ENCODE peak calls at places on chromosomes 3 and 15, in four cellular contexts. One of them, this sample, is unnamed.

GRCh38 chr3:21020043-21020442 is 731.0 kb downstream of the ZNF385D start:
- DNase-seq in GM20000: no peak
- DNase-seq in vagina: no peak
- DNase-seq in cardiac fibroblast: no peak
- DNase-seq in this sample: no peak

GRCh38 chr3:57756528-57757401 is 656 bp downstream of the SLMAP start:
- DNase-seq in GM20000: peak; percentile 63
- DNase-seq in vagina: no peak
- DNase-seq in cardiac fibroblast: peak; percentile 52
- DNase-seq in this sample: peak; percentile 80

GRCh38 chr15:79004336-79004735 is 59.5 kb upstream of the CTSH start:
- DNase-seq in GM20000: peak; percentile 76
- DNase-seq in vagina: no peak
- DNase-seq in cardiac fibroblast: peak; percentile 60
- DNase-seq in this sample: peak; percentile 75

GRCh38 chr3:72763751-72764440 is 84.3 kb downstream of the SHQ1 start:
- DNase-seq in GM20000: no peak
- DNase-seq in vagina: no peak
- DNase-seq in cardiac fibroblast: no peak
- DNase-seq in this sample: no peak

GRCh38 chr15:68587769-68588385 is 9.1 kb downstream of the CORO2B start:
- DNase-seq in GM20000: no peak
- DNase-seq in vagina: no peak
- DNase-seq in cardiac fibroblast: no peak
- DNase-seq in this sample: no peak

GRCh38 chr15:98906712-98907083 is 100.9 kb downstream of the PGPEP1L start:
- DNase-seq in GM20000: no peak
- DNase-seq in vagina: no peak
- DNase-seq in cardiac fibroblast: peak; percentile 54
- DNase-seq in this sample: no peak

GRCh38 chr3:53234130-53234840 is 21.5 kb downstream of the TKT start:
- DNase-seq in GM20000: no peak
- DNase-seq in vagina: no peak
- DNase-seq in cardiac fibroblast: no peak
- DNase-seq in this sample: no peak

GRCh38 chr3:171458056-171458856 is 1.9 kb downstream of the TNIK start:
- DNase-seq in GM20000: no peak
- DNase-seq in vagina: no peak
- DNase-seq in cardiac fibroblast: peak; percentile 15
- DNase-seq in this sample: peak; percentile 80

GRCh38 chr15:65373163-65373651 is 4.6 kb downstream of the IGDCC3 start:
- DNase-seq in GM20000: no peak
- DNase-seq in vagina: no peak
- DNase-seq in cardiac fibroblast: no peak
- DNase-seq in this sample: peak; percentile 40

GRCh38 chr3:10370429-10370828 is 49.5 kb upstream of the SEC13 start:
- DNase-seq in GM20000: no peak
- DNase-seq in vagina: no peak
- DNase-seq in cardiac fibroblast: peak; percentile 62
- DNase-seq in this sample: no peak

GRCh38 chr3:32303051-32303786 is 64.7 kb downstream of the CMTM8 start:
- DNase-seq in GM20000: no peak
- DNase-seq in vagina: no peak
- DNase-seq in cardiac fibroblast: peak; percentile 69
- DNase-seq in this sample: no peak

GRCh38 chr3:107508331-107508730 is 14.4 kb upstream of the BBX start:
- DNase-seq in GM20000: no peak
- DNase-seq in vagina: no peak
- DNase-seq in cardiac fibroblast: no peak
- DNase-seq in this sample: no peak

GRCh38 chr3:106839576-106840280 is 537.5 kb upstream of the CCDC54 start:
- DNase-seq in GM20000: no peak
- DNase-seq in vagina: no peak
- DNase-seq in cardiac fibroblast: peak; percentile 36
- DNase-seq in this sample: no peak

GRCh38 chr15:51846463-51847230 is 17.2 kb downstream of the TMOD3 start:
- DNase-seq in GM20000: no peak
- DNase-seq in vagina: no peak
- DNase-seq in cardiac fibroblast: peak; percentile 91
- DNase-seq in this sample: no peak

GRCh38 chr3:64593350-64593749 is 94.5 kb downstream of the ADAMTS9 start:
- DNase-seq in GM20000: no peak
- DNase-seq in vagina: no peak
- DNase-seq in cardiac fibroblast: no peak
- DNase-seq in this sample: no peak

GRCh38 chr15:51796777-51797474 is 32.5 kb upstream of the TMOD3 start:
- DNase-seq in GM20000: no peak
- DNase-seq in vagina: no peak
- DNase-seq in cardiac fibroblast: no peak
- DNase-seq in this sample: no peak

GRCh38 chr3:191813245-191813644 is 352.3 kb downstream of the PYDC2 start:
- DNase-seq in GM20000: no peak
- DNase-seq in vagina: no peak
- DNase-seq in cardiac fibroblast: no peak
- DNase-seq in this sample: no peak

GRCh38 chr3:55551644-55552043 is 64.5 kb upstream of the WNT5A start:
- DNase-seq in GM20000: no peak
- DNase-seq in vagina: no peak
- DNase-seq in cardiac fibroblast: no peak
- DNase-seq in this sample: no peak

GRCh38 chr3:184230081-184230602 is 757 bp downstream of the VWA5B2 start:
- DNase-seq in GM20000: peak; percentile 82
- DNase-seq in vagina: no peak
- DNase-seq in cardiac fibroblast: no peak
- DNase-seq in this sample: peak; percentile 69

GRCh38 chr3:195899701-195900425 is 8.5 kb downstream of the TNK2 start:
- DNase-seq in GM20000: peak; percentile 10
- DNase-seq in vagina: no peak
- DNase-seq in cardiac fibroblast: no peak
- DNase-seq in this sample: no peak

GRCh38 chr15:44015555-44015954 is 179.5 kb downstream of the FRMD5 start:
- DNase-seq in GM20000: no peak
- DNase-seq in vagina: no peak
- DNase-seq in cardiac fibroblast: peak; percentile 67
- DNase-seq in this sample: no peak

GRCh38 chr15:96296264-96296663 is 34.2 kb upstream of the NR2F2 start:
- DNase-seq in GM20000: no peak
- DNase-seq in vagina: no peak
- DNase-seq in cardiac fibroblast: peak; percentile 34
- DNase-seq in this sample: no peak

GRCh38 chr15:75578206-75578947 is 738 bp downstream of the PTPN9 start:
- DNase-seq in GM20000: peak; percentile 78
- DNase-seq in vagina: no peak
- DNase-seq in cardiac fibroblast: peak; percentile 10
- DNase-seq in this sample: peak; percentile 64

GRCh38 chr15:80970018-80970657 is 19.5 kb downstream of the MESD start:
- DNase-seq in GM20000: peak; percentile 59
- DNase-seq in vagina: no peak
- DNase-seq in cardiac fibroblast: peak; percentile 76
- DNase-seq in this sample: peak; percentile 85

GRCh38 chr15:72341361-72341760 is 21.4 kb upstream of the CELF6 start:
- DNase-seq in GM20000: no peak
- DNase-seq in vagina: peak; percentile 31
- DNase-seq in cardiac fibroblast: peak; percentile 13
- DNase-seq in this sample: peak; percentile 88

GRCh38 chr3:20040476-20041196 is 390 bp downstream of the KAT2B start:
- DNase-seq in GM20000: peak; percentile 85
- DNase-seq in vagina: no peak
- DNase-seq in cardiac fibroblast: peak; percentile 78
- DNase-seq in this sample: peak; percentile 89

GRCh38 chr15:70561885-70562284 is 201.5 kb downstream of the UACA start:
- DNase-seq in GM20000: no peak
- DNase-seq in vagina: peak; percentile 49
- DNase-seq in cardiac fibroblast: no peak
- DNase-seq in this sample: peak; percentile 25

GRCh38 chr3:55337641-55338174 is 149.4 kb downstream of the WNT5A start:
- DNase-seq in GM20000: no peak
- DNase-seq in vagina: no peak
- DNase-seq in cardiac fibroblast: no peak
- DNase-seq in this sample: no peak

GRCh38 chr3:27134165-27134796 is 234.9 kb downstream of the NEK10 start:
- DNase-seq in GM20000: peak; percentile 66
- DNase-seq in vagina: no peak
- DNase-seq in cardiac fibroblast: peak; percentile 77
- DNase-seq in this sample: peak; percentile 87

GRCh38 chr3:94716326-94717018 is 653.6 kb downstream of the NSUN3 start:
- DNase-seq in GM20000: no peak
- DNase-seq in vagina: no peak
- DNase-seq in cardiac fibroblast: no peak
- DNase-seq in this sample: peak; percentile 44
- TF ChIP-seq CTCF in GM20000: no peak
- TF ChIP-seq CTCF in vagina: no peak
- TF ChIP-seq CTCF in cardiac fibroblast: no peak
- TF ChIP-seq CTCF in this sample: peak; percentile 66

GRCh38 chr3:50415066-50415465 is 55.7 kb upstream of the TMEM115 start:
- DNase-seq in GM20000: no peak
- DNase-seq in vagina: no peak
- DNase-seq in cardiac fibroblast: no peak
- DNase-seq in this sample: peak; percentile 73
- TF ChIP-seq CTCF in GM20000: no peak
- TF ChIP-seq CTCF in vagina: no peak
- TF ChIP-seq CTCF in cardiac fibroblast: peak; percentile 2
- TF ChIP-seq CTCF in this sample: peak; percentile 68

GRCh38 chr3:79497447-79498111 is 270.2 kb downstream of the ROBO1 start:
- DNase-seq in GM20000: peak; percentile 55
- DNase-seq in vagina: no peak
- DNase-seq in cardiac fibroblast: peak; percentile 30
- DNase-seq in this sample: no peak
- TF ChIP-seq CTCF in GM20000: peak; percentile 43
- TF ChIP-seq CTCF in vagina: no peak
- TF ChIP-seq CTCF in cardiac fibroblast: peak; percentile 61
- TF ChIP-seq CTCF in this sample: peak; percentile 89

DNA sequence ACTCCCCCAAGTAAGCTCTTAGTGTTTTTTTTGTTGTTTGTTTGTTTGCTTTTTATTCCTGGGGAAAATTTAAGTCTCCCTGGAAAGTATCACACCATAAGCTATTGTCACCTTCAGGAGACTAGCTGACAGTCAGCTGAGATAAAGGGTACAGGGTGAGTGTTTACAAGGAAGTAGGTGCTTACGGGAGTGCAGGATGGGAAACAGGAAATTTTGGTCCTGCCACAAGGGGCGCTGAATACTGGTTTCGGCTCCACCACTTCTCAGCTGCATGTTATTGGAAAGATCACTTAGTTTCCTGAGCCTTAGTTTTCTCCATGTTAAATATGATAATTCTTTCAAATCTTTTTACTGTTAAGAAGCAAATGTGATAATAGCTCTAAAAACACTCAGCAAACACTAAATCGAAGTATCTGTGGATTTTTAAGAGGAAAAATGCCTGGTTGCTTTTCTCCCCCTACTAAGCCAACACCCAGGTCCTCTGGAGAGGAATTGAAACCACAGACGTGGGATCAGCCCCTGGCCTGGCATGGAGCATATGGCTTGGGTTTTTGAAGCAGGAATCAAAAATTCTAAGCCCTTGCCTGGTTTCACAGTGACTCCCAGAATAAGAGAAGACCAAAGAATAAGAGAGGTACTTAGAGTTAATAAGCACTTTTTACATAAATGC is 90.7 kb downstream of the SCN11A start:
- DNase-seq in GM20000: peak; percentile 55
- DNase-seq in vagina: no peak
- DNase-seq in cardiac fibroblast: peak; percentile 57
- DNase-seq in this sample: peak; percentile 90
- TF ChIP-seq CTCF in GM20000: peak; percentile 42
- TF ChIP-seq CTCF in vagina: no peak
- TF ChIP-seq CTCF in cardiac fibroblast: peak; percentile 81
- TF ChIP-seq CTCF in this sample: peak; percentile 93

DNA sequence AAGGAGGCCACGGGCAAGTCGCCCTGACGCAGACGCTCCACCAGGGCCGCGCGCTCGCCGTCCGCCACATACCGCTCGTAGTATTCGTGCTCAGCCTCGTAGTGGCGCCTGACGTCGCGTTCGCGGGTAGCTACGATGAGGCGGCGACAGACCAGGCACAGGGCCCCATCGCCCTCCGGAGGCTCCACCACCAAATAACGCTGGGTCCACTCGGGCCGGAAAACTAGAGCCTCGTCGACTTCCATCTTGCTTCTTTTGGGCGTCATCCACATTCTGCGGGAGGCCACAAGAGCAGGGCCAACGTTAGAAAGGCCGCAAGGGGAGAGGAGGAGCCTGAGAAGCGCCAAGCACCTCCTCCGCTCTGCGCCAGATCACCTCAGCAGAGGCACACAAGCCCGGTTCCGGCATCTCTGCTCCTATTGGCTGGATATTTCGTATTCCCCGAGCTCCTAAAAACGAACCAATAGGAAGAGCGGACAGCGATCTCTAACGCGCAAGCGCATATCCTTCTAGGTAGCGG is at the start of gene EPM2AIP1:
- DNase-seq in GM20000: peak; percentile 94
- DNase-seq in vagina: peak; percentile 100
- DNase-seq in cardiac fibroblast: no peak
- DNase-seq in this sample: peak; percentile 100
- TF ChIP-seq CTCF in GM20000: peak; percentile 16
- TF ChIP-seq CTCF in vagina: no peak
- TF ChIP-seq CTCF in cardiac fibroblast: peak; percentile 23
- TF ChIP-seq CTCF in this sample: peak; percentile 55

DNA sequence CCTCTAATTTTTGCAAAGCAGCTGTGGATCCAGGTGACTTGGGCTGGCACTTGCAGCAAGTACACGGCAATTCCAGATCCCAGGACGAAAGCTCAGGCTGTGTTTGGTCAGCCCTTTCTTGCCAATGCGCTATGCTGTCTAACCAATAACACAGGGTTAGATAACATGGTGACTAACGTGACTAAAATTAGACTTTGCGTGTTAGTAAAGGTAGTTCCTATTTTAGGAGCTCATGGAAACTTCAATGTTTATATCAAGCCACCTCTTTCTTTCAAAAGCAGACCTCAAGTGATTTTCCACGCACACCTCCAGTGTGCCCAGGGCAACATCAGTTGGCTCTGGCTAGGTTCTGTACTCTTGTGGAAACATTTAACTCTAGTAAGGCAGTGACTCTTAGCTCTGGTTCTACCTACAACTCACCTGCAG is 32.5 kb downstream of the CDCP1 start:
- DNase-seq in GM20000: no peak
- DNase-seq in vagina: no peak
- DNase-seq in cardiac fibroblast: no peak
- DNase-seq in this sample: no peak
- TF ChIP-seq CTCF in GM20000: no peak
- TF ChIP-seq CTCF in vagina: no peak
- TF ChIP-seq CTCF in cardiac fibroblast: no peak
- TF ChIP-seq CTCF in this sample: no peak

This sample was measured in endodermal cell.